ENCODE peak calls at places on chromosomes 12 and 14, in eight cellular contexts. Y is activated effector memory CD4-positive, alpha-beta T cell treated with anti-CD3 and anti-CD28 coated beads, Interleukin-2, amount 50 U/mL, for 16 hours; X is nephron progenitor cell; V is activated T-helper 1 cell treated with anti-CD3 and anti-CD28 coated beads, Interleukin-2, amount 50 U/mL, for 16 hours; I is NCI-H1092; E is stimulated activated CD8-positive, alpha-beta memory T cell treated with anti-CD3 and anti-CD28 coated beads, Interleukin-12 subunit alpha, Interleukin-12 subunit beta, amount 100 ng/mL, for 1 hour; A is C1 segment of cervical spinal cord; U is Right ventricle myocardium superior. F is an unnamed sample.

GRCh38 chr12:31207799-31208465 is 118.0 kb downstream of the SINHCAF start:
- DNase-seq in Y (no peak), X (no peak), V (no peak), E (no peak), U (no peak), I (no peak), A (no peak), F (no peak)

GRCh38 chr12:94841171-94841570 is 162.3 kb downstream of the NDUFA12 start:
- DNase-seq in V (no peak), X (no peak), E (no peak), I (no peak), Y (no peak), U (no peak), A (no peak), F (no peak)

GRCh38 chr14:59627011-59627520 is 50.5 kb upstream of the CCDC175 start:
- DNase-seq in U (no peak), X (no peak), I (peak; percentile 25), A (no peak), E (no peak), V (no peak), Y (no peak), F (no peak)

GRCh38 chr12:104263580-104264358 is 39.8 kb upstream of the EID3 start:
- DNase-seq in I (no peak), E (no peak), U (no peak), A (no peak), V (no peak), X (no peak), Y (no peak), F (peak; percentile 57)

GRCh38 chr12:45504606-45505005 is 224.9 kb upstream of the ARID2 start:
- DNase-seq in I (no peak), Y (no peak), U (no peak), X (no peak), V (no peak), E (no peak), A (no peak), F (no peak)

GRCh38 chr12:3137268-3137761 is 60.1 kb downstream of the TSPAN9 start:
- DNase-seq in A (no peak), V (no peak), Y (no peak), X (peak; percentile 47), E (no peak), I (no peak), U (peak; percentile 81), F (peak; percentile 63)

GRCh38 chr12:50132505-50133135 is 20.6 kb downstream of the COX14 start:
- DNase-seq in I (no peak), V (no peak), Y (no peak), U (no peak), E (no peak), X (no peak), A (no peak), F (peak; percentile 43)

GRCh38 chr14:97978336-97978735 is 1181.2 kb downstream of the VRK1 start:
- DNase-seq in U (peak; percentile 86), I (peak; percentile 76), E (peak; percentile 66), X (peak; percentile 75), A (peak; percentile 58), Y (peak; percentile 92), V (peak; percentile 53), F (peak; percentile 47)

GRCh38 chr14:36618641-36619040 is 36.2 kb upstream of the NKX2-8 start:
- DNase-seq in Y (no peak), I (no peak), X (no peak), A (no peak), V (no peak), E (no peak), U (no peak), F (no peak)

GRCh38 chr14:81382517-81383225 is 17.5 kb downstream of the STON2 start:
- DNase-seq in I (no peak), A (no peak), Y (no peak), U (no peak), V (no peak), X (no peak), E (no peak), F (no peak)

GRCh38 chr14:101489092-101489760 is 72.1 kb upstream of the DIO3 start:
- DNase-seq in E (no peak), I (no peak), Y (peak; percentile 4), X (no peak), U (no peak), V (no peak), A (no peak), F (no peak)

GRCh38 chr14:74324945-74325361 is 22.2 kb upstream of the ABCD4 start:
- DNase-seq in E (no peak), U (no peak), Y (no peak), X (no peak), V (no peak), A (no peak), I (peak; percentile 7), F (peak; percentile 38)

GRCh38 chr14:94180655-94181271 is 6.6 kb downstream of the PPP4R4 start:
- DNase-seq in I (no peak), X (no peak), A (no peak), V (no peak), Y (no peak), E (no peak), U (no peak), F (peak; percentile 23)

GRCh38 chr12:76637807-76638206 is 78.2 kb upstream of the OSBPL8 start:
- DNase-seq in V (no peak), Y (no peak), I (no peak), X (no peak), A (no peak), U (no peak), E (no peak), F (no peak)

GRCh38 chr12:107759410-107759809 is 1.5 kb downstream of the PRDM4 start:
- DNase-seq in E (no peak), A (no peak), V (no peak), X (peak; percentile 8), Y (no peak), U (no peak), I (no peak), F (no peak)

GRCh38 chr14:92322516-92322915 is 449 bp upstream of the SLC24A4 start:
- DNase-seq in Y (no peak), A (no peak), U (no peak), I (no peak), V (no peak), E (no peak), X (no peak), F (no peak)

GRCh38 chr12:110277705-110278104 is 3.3 kb upstream of the ATP2A2 start:
- DNase-seq in U (no peak), A (no peak), V (no peak), X (no peak), E (no peak), I (no peak), Y (no peak), F (no peak)

GRCh38 chr14:54366726-54367707 is 29.8 kb upstream of the CDKN3 start:
- DNase-seq in I (peak; percentile 33), U (no peak), E (peak; percentile 3), A (peak; percentile 30), Y (peak; percentile 66), V (no peak), X (no peak), F (peak; percentile 50)

GRCh38 chr12:123242083-123242904 is 9.1 kb downstream of the MTRFR start:
- DNase-seq in A (no peak), V (no peak), E (no peak), X (no peak), U (no peak), I (peak; percentile 71), Y (no peak), F (no peak)

GRCh38 chr14:103334644-103335603 is 887 bp downstream of the EIF5 start:
- DNase-seq in I (peak; percentile 40), V (peak; percentile 45), Y (peak; percentile 94), A (peak; percentile 91), E (peak; percentile 63), U (peak; percentile 71), X (peak; percentile 64), F (no peak)

GRCh38 chr12:60209933-60210332 is 614.1 kb downstream of the SLC16A7 start:
- DNase-seq in U (no peak), Y (no peak), X (no peak), V (no peak), I (no peak), E (no peak), A (no peak), F (no peak)

GRCh38 chr14:50741571-50741970 is 73.5 kb upstream of the SAV1 start:
- DNase-seq in Y (no peak), U (no peak), V (no peak), X (no peak), A (no peak), E (no peak), I (no peak), F (no peak)

GRCh38 chr12:26097046-26097878 is 27.6 kb downstream of the BHLHE41 start:
- DNase-seq in U (peak; percentile 66), V (no peak), I (no peak), A (peak; percentile 69), Y (peak; percentile 80), X (peak; percentile 73), E (peak; percentile 39), F (peak; percentile 73)

GRCh38 chr12:112340983-112341840 is 41.0 kb downstream of the HECTD4 start:
- DNase-seq in A (no peak), I (no peak), E (no peak), V (no peak), U (no peak), X (no peak), Y (no peak), F (no peak)

GRCh38 chr12:132006056-132006680 is 56.4 kb downstream of the EP400 start:
- DNase-seq in V (no peak), I (no peak), A (no peak), E (no peak), Y (peak; percentile 53), U (no peak), X (no peak), F (no peak)

GRCh38 chr12:86134571-86134970 is 121.6 kb downstream of the MGAT4C start:
- DNase-seq in V (no peak), A (no peak), I (no peak), Y (no peak), E (no peak), U (no peak), X (no peak), F (no peak)

F was measured in SK-N-DZ.